ENCODE peak calls at places on chromosomes 1 and 21, in seven cellular contexts. K, W, X, C, T, Y and F are unnamed samples.

GRCh38 chr1:2530501-2531361 is 668 bp upstream of the HES5 start:
- DNase-seq in X (no peak), W (no peak), C (no peak), T (no peak), Y (no peak), K (no peak), F (no peak)

GRCh38 chr1:150820710-150821521 is 12.9 kb upstream of the CTSK start:
- DNase-seq in T (no peak), Y (no peak), C (no peak), W (no peak), X (no peak), K (peak; percentile 23), F (no peak)

GRCh38 chr21:45262041-45262581 is 25.6 kb downstream of the POFUT2 start:
- DNase-seq in T (no peak), X (peak; percentile 35), K (no peak), Y (no peak), W (no peak), C (no peak), F (no peak)

GRCh38 chr1:67404212-67404620 is 26.0 kb downstream of the SERBP1 start:
- DNase-seq in X (no peak), T (no peak), Y (no peak), W (no peak), C (no peak), K (peak; percentile 65), F (no peak)

GRCh38 chr1:39984951-39985350 is 30.0 kb downstream of the MFSD2A start:
- DNase-seq in X (no peak), K (no peak), C (no peak), Y (no peak), T (no peak), W (no peak), F (no peak)

GRCh38 chr1:105652109-105652508 is 1404.4 kb upstream of the PRMT6 start:
- DNase-seq in T (no peak), X (no peak), C (no peak), W (no peak), K (no peak), Y (no peak), F (no peak)

GRCh38 chr1:210706246-210706645 is 377.5 kb downstream of the HHAT start:
- DNase-seq in W (no peak), Y (no peak), X (no peak), T (no peak), C (no peak), K (no peak), F (no peak)

GRCh38 chr1:76998582-76999189 is 131.4 kb downstream of the ST6GALNAC5 start:
- DNase-seq in C (peak; percentile 3), W (no peak), Y (no peak), T (no peak), X (no peak), K (peak; percentile 95), F (peak; percentile 65)

GRCh38 chr1:207025144-207025880 is 7.2 kb downstream of the C1orf116 start:
- DNase-seq in K (no peak), W (no peak), T (peak; percentile 57), X (peak; percentile 55), C (no peak), Y (peak; percentile 65), F (no peak)

GRCh38 chr1:235391879-235392278 is 24.7 kb downstream of the TBCE start:
- DNase-seq in C (no peak), W (no peak), Y (no peak), X (no peak), K (no peak), T (no peak), F (no peak)

GRCh38 chr1:60835649-60836048 is 246.7 kb upstream of the NFIA start:
- DNase-seq in W (no peak), K (peak; percentile 38), Y (no peak), C (no peak), T (no peak), X (no peak), F (no peak)

GRCh38 chr1:228364068-228364705 is 42.4 kb downstream of the TRIM11 start:
- DNase-seq in K (no peak), W (no peak), C (no peak), Y (no peak), T (peak; percentile 25), X (no peak), F (no peak)

GRCh38 chr1:56866656-56867055 is 12.1 kb downstream of the C8A start:
- DNase-seq in W (no peak), Y (no peak), K (peak; percentile 19), X (no peak), C (peak; percentile 37), T (no peak), F (peak; percentile 81)

GRCh38 chr1:94883688-94884087 is 43.2 kb downstream of the CNN3 start:
- DNase-seq in W (no peak), Y (no peak), X (no peak), C (no peak), T (no peak), K (no peak), F (no peak)

GRCh38 chr1:222104661-222105392 is 362.9 kb upstream of the DUSP10 start:
- DNase-seq in K (no peak), X (no peak), Y (no peak), C (no peak), T (no peak), W (no peak), F (no peak)

GRCh38 chr1:39816431-39817090 is 27.9 kb upstream of the BMP8B start:
- DNase-seq in X (peak; percentile 92), W (peak; percentile 84), T (peak; percentile 51), K (peak; percentile 60), Y (peak; percentile 79), C (peak; percentile 44), F (peak; percentile 49)

DNA sequence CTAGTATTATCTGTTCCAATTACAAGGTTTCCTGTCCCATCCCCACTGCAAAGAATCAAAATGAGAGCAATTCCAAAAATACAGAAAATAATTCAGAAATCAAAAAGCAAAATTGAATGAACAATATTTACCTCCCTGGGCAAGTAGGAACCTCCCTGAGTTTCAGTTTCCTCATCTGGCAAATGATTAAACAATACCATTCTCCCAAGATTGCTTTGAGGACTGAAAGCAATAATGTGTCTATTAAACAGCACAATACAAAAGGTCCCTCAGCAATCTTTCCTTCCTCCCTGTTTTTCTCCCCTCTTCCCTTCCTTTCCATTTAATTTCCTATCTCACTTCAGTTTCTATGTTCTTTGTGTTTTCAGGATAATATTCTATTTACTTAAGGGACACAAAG is 171.0 kb downstream of the ZC3H11B start:
- DNase-seq in X (no peak), C (no peak), W (no peak), T (no peak), Y (no peak), K (no peak), F (no peak)
- H3K4me3 ChIP-seq in X (no peak overlapping the region), C (no peak overlapping the region), W (no peak overlapping the region), T (no peak overlapping the region), Y (no peak overlapping the region), K (no peak overlapping the region), F (no peak overlapping the region)

DNA sequence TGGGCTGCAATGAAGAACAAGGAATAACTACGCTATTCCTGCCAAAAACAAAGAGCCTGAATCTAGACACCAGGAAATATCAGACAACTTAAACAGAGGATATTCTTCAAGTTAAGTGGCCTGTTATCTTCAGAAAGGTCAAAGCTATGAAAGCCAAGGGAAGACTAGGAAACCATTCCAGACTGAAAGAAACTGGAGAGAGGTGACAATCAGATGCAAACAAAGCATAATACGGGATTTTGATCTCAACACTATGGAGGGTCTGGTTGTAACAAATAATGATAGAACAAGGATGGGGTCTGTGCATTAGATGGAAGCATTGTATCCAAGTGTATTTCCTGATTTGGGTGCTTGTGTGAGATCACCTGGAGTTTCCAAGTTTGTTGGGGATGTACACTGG is 2.7 kb downstream of the EPRS1 start:
- DNase-seq in T (no peak), C (no peak), X (no peak), K (no peak), W (no peak), Y (no peak), F (no peak)
- TF ChIP-seq CTCF in T (no peak), C (no peak), X (no peak), K (no peak), W (no peak), Y (no peak), F (no peak)

GRCh38 chr1:54499097-54500029 is 48.7 kb upstream of the ACOT11 start:
- DNase-seq in Y (peak; percentile 90), W (no peak), X (peak; percentile 74), C (no peak), T (no peak), K (peak; percentile 12), F (no peak)
- H3K4me3 ChIP-seq in Y (peak overlapping the region; percentile 69), W (peak overlapping the region; percentile 7), X (peak overlapping the region; percentile 51), C (peak overlapping the region; percentile 29), T (peak overlapping the region; percentile 56), K (peak overlapping the region; percentile 29), F (peak overlapping the region; percentile 42)

DNA sequence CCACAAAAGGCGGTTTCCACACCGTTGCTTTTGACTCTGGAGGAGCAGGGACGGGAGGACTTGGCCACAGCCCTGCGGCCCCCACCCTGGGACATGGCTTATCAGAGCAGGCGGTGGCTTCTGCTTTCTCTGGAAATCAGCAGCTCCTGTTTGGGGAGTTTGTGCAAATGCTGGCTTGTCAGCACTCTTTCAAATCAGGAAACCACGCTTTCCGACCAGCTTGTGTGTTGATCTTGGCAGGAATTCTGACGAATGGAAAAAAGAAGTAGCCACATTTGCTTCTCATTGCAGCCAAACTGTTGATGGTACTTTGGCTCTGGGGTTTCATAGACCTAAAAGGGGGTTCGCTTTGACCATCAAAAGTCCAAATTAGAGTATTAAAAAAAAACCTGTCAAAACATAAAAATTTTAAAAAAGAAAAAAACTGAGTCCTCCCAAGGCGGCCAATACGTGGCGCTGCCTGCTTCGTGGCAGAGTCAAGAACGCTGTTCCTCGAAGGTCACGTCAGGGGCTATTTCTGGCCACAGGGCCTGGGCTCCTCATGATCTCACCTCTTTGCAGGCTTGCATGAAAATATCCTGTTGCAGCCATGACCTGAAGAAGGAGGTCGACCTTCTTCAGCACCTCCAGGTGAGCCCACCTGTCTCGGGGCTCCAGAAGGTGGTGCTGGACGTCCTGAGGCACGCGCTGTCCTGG is 80.8 kb upstream of the EFHD2 start:
- DNase-seq in K (no peak), X (no peak), C (no peak), Y (no peak), T (peak; percentile 83), W (peak; percentile 48), F (no peak)
- TF ChIP-seq CTCF in K (peak; percentile 30), X (no peak), C (no peak), Y (peak; percentile 25), T (peak; percentile 69), W (peak; percentile 32), F (no peak)

GRCh38 chr1:6185635-6186382 is 5.7 kb upstream of the CHD5 start:
- DNase-seq in K (no peak), W (no peak), T (no peak), Y (peak; percentile 80), C (no peak), X (no peak), F (no peak)
- H3K4me3 ChIP-seq in K (no peak overlapping the region), W (no peak overlapping the region), T (no peak overlapping the region), Y (peak overlapping the region; percentile 35), C (no peak overlapping the region), X (no peak overlapping the region), F (no peak overlapping the region)

GRCh38 chr1:43774359-43774758 is 67.0 kb downstream of the ST3GAL3 start:
- DNase-seq in X (no peak), Y (no peak), K (peak; percentile 79), T (no peak), C (no peak), W (no peak), F (no peak)

GRCh38 chr1:43772978-43773377 is 65.6 kb downstream of the ST3GAL3 start:
- DNase-seq in C (no peak), K (no peak), W (no peak), Y (no peak), T (no peak), X (no peak), F (no peak)

GRCh38 chr1:43779266-43779665 is 71.9 kb downstream of the ST3GAL3 start:
- DNase-seq in K (no peak), W (no peak), Y (peak; percentile 46), X (no peak), T (no peak), C (no peak), F (no peak)

GRCh38 chr1:43773821-43774220 is 66.5 kb downstream of the ST3GAL3 start:
- DNase-seq in T (no peak), W (no peak), C (no peak), Y (no peak), X (no peak), K (no peak), F (no peak)

GRCh38 chr1:43776043-43776761 is 68.9 kb downstream of the ST3GAL3 start:
- DNase-seq in C (peak; percentile 63), X (no peak), K (peak; percentile 17), W (no peak), Y (no peak), T (no peak), F (no peak)
- TF ChIP-seq CTCF in C (no peak), X (no peak), K (no peak), W (no peak), Y (no peak), T (no peak), F (peak; percentile 9)